ENCODE peak calls at places on chromosomes 16 and 17, in four cellular contexts. L is uterus; Y is ovary; U is effector memory CD4-positive, alpha-beta T cell. M is an unnamed sample. For H3K9me3 and H3K4me1, the result is how much of the 10 kb centered on the place peaks cover.

GRCh38 chr17:74152591-74153455 is 50.7 kb upstream of the RPL38 start:
- DNase-seq in L (no peak), Y (no peak), U (no peak), M (no peak)

GRCh38 chr17:7046127-7046724 is 2.3 kb upstream of the SLC16A11 start:
- DNase-seq in L (no peak), Y (peak), U (peak), M (no peak)

GRCh38 chr16:72877374-72878028 is 170.4 kb downstream of the ZFHX3 start:
- DNase-seq in L (no peak), Y (no peak), U (no peak), M (no peak)

GRCh38 chr17:15649861-15650391 is 30.4 kb upstream of the FBXW10B start:
- DNase-seq in L (peak), Y (no peak), U (no peak), M (no peak)

GRCh38 chr16:51880776-51881175 is 666.2 kb downstream of the TOX3 start:
- DNase-seq in L (no peak), Y (no peak), U (no peak), M (no peak)

GRCh38 chr17:61238455-61238933 is 161.1 kb upstream of the TBX2 start:
- DNase-seq in L (no peak), Y (no peak), U (no peak), M (no peak)

GRCh38 chr17:29180788-29181160 is 576 bp upstream of the MYO18A start:
- DNase-seq in L (no peak), Y (no peak), U (no peak), M (no peak)

GRCh38 chr16:9077001-9077809 is 14.2 kb upstream of the HAPSTR1 start:
- DNase-seq in L (no peak), Y (no peak), U (no peak), M (no peak)

GRCh38 chr17:8005951-8006730 is 3.7 kb downstream of the GUCY2D start:
- DNase-seq in L (no peak), Y (no peak), U (no peak), M (no peak)

GRCh38 chr17:38861399-38861843 is 7.9 kb upstream of the RPL23 start:
- DNase-seq in L (no peak), Y (peak), U (no peak), M (no peak)

GRCh38 chr16:81740163-81740562 is 38.9 kb upstream of the PLCG2 start:
- DNase-seq in L (no peak), Y (no peak), U (no peak), M (no peak)

GRCh38 chr16:88624977-88625576 is 13.3 kb upstream of the IL17C start:
- DNase-seq in L (no peak), Y (no peak), U (no peak), M (no peak)

GRCh38 chr16:68028996-68029395 is 5.9 kb downstream of the DUS2 start:
- DNase-seq in L (no peak), Y (no peak), U (no peak), M (no peak)
- H3K27ac ChIP-seq in L (no peak), Y (no peak), U (no peak), M (no peak)

GRCh38 chr16:82864332-82865040 is 237.7 kb downstream of the CDH13 start:
- DNase-seq in L (no peak), Y (no peak), U (no peak), M (no peak)

GRCh38 chr16:82857693-82858337 is 231.0 kb downstream of the CDH13 start:
- DNase-seq in L (no peak), Y (no peak), U (no peak), M (no peak)

GRCh38 chr16:82862057-82862456 is 235.3 kb downstream of the CDH13 start:
- DNase-seq in L (no peak), Y (no peak), U (no peak), M (no peak)

GRCh38 chr16:82855471-82855870 is 228.7 kb downstream of the CDH13 start:
- DNase-seq in L (no peak), Y (no peak), U (no peak), M (no peak)

GRCh38 chr16:82859638-82860037 is 232.9 kb downstream of the CDH13 start:
- DNase-seq in L (no peak), Y (no peak), U (no peak), M (no peak)
- H3K9me3 ChIP-seq in L (under half), Y (under half), U (under half), M (under half)

DNA sequence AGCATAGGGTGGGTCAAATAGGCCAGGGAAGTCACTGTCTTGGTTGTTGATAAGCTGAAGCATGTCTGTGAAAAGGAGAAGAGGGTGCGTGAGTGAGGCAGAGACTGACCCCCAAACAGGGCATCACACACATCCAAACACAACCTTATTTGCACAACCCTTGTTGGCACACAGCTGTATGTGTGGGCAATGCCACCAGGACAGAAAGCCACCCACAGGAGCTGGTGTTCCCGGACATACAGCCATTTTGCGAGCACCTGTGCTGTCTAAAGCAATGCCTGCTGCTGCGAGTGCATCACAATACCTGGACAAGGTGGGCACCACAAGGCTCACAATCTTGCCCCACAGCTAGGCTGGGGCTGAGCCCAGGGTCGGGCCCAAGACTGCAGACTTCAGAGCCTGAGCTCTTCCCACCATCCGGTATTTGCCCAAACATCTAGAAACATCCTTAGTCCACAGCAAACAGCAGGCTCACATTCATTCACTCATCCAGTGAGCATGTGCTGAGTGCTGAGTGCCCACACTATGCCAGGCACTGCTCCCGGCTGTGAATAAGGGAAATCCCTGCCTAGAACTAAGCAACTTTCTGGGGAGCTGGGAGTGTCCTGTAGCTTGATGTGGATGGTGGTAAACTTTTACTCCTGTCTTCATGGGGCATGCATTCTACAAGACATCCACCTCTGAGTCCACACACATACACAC is 16.2 kb downstream of the SREBF1 start:
- DNase-seq in L (no peak), Y (no peak), U (no peak), M (no peak)
- H3K4me1 ChIP-seq in L (under half), Y (under half), U (under half), M (half or more)

DNA sequence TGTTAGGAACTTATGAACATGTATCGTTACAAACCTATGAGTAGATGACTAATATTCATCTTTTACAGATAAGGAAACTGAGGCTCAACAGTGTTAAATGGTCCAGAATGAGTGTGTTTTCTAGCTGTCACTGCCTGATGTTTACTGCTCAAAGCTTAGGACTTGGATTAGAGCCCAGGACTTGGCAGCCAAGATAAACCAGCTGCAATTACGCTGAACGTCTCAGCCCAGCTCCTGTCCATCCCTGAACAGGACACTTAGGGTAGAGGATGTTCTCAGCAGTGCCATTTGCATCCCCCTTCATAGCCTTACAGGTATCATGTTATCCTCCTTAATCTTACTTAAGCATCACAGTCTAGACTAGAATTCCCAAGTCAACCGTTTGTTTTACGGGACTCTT is 286.0 kb downstream of the WWOX start:
- DNase-seq in L (no peak), Y (no peak), U (no peak), M (no peak)
- H3K27ac ChIP-seq in L (no peak), Y (no peak), U (no peak), M (no peak)

GRCh38 chr16:34758835-34759234 is 1299.4 kb downstream of the TP53TG3F start:
- DNase-seq in L (no peak), Y (no peak), U (no peak), M (no peak)
- H3K9me3 ChIP-seq in L (under half), Y (under half), U (under half), M (half or more)

GRCh38 chr16:27304102-27304501 is 9.7 kb upstream of the IL4R start:
- DNase-seq in L (no peak), Y (no peak), U (no peak), M (no peak)
- H3K4me1 ChIP-seq in L (under half), Y (under half), U (under half), M (under half)

GRCh38 chr17:57990037-57990436 is 2.0 kb upstream of the VEZF1 start:
- DNase-seq in L (no peak), Y (no peak), U (no peak), M (no peak)
- H3K27ac ChIP-seq in L (no peak), Y (no peak), U (no peak), M (peak)

DNA sequence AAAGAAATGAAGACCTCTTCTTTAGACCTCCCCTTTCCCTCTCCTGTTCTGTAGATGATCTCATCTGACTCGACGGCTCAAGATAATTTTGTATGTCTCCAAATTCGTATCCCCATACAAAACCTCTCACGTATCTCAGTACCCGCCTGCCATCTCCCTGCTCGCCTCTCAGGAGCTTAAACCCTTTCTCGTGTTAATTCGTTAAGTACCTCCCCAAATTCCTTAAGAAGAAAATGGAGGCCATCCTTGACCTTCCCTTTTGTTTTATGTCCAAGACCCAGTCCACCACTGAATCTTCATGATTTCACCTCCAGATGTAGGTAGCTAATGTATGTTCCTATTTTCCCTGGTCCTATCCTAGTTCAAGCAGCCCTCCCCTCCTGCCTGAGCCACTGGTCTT is 41.6 kb downstream of the OR3A1 start:
- DNase-seq in L (no peak), Y (no peak), U (no peak), M (no peak)
- H3K9me3 ChIP-seq in L (under half), Y (under half), U (under half), M (under half)

GRCh38 chr17:67711916-67712315 is 5.8 kb upstream of the NOL11 start:
- DNase-seq in L (no peak), Y (no peak), U (no peak), M (no peak)
- H3K4me1 ChIP-seq in L (under half), Y (under half), U (under half), M (under half)

M was measured in left ventricle myocardium inferior.